ENCODE peak calls at places on chromosomes 6 and 20, in nine cellular contexts. One of them, this sample, is unnamed.

GRCh38 chr20:1893721-1894470 is 1.3 kb upstream of the SIRPA start:
- DNase-seq in B cell: no peak
- DNase-seq in AG04450: no peak
- DNase-seq in psoas muscle: no peak
- DNase-seq in bronchial epithelial cell: no peak
- DNase-seq in pancreas: no peak
- DNase-seq in PC-9: no peak
- DNase-seq in K562: no peak
- DNase-seq in uterus: peak
- DNase-seq in this sample: no peak

GRCh38 chr6:166423781-166424180 is 41.0 kb upstream of the MPC1 start:
- DNase-seq in K562: no peak
- DNase-seq in psoas muscle: no peak
- DNase-seq in B cell: no peak
- DNase-seq in PC-9: no peak
- DNase-seq in AG04450: no peak
- DNase-seq in bronchial epithelial cell: no peak
- DNase-seq in pancreas: no peak
- DNase-seq in uterus: no peak
- DNase-seq in this sample: no peak

GRCh38 chr6:68159433-68159832 is 475.6 kb upstream of the ADGRB3 start:
- DNase-seq in PC-9: no peak
- DNase-seq in psoas muscle: no peak
- DNase-seq in uterus: no peak
- DNase-seq in pancreas: no peak
- DNase-seq in K562: no peak
- DNase-seq in bronchial epithelial cell: no peak
- DNase-seq in B cell: no peak
- DNase-seq in AG04450: no peak
- DNase-seq in this sample: no peak

GRCh38 chr6:157077251-157077650 is 246.1 kb downstream of the TMEM242 start:
- DNase-seq in uterus: no peak
- DNase-seq in K562: no peak
- DNase-seq in PC-9: no peak
- DNase-seq in B cell: no peak
- DNase-seq in bronchial epithelial cell: no peak
- DNase-seq in psoas muscle: no peak
- DNase-seq in pancreas: no peak
- DNase-seq in AG04450: no peak
- DNase-seq in this sample: no peak

GRCh38 chr6:148972481-148972880 is 225.7 kb downstream of the UST start:
- DNase-seq in pancreas: peak
- DNase-seq in bronchial epithelial cell: peak
- DNase-seq in B cell: peak
- DNase-seq in AG04450: no peak
- DNase-seq in PC-9: peak
- DNase-seq in psoas muscle: peak
- DNase-seq in K562: peak
- DNase-seq in uterus: no peak
- DNase-seq in this sample: peak

GRCh38 chr20:53183181-53183580 is 211.0 kb downstream of the TSHZ2 start:
- DNase-seq in bronchial epithelial cell: no peak
- DNase-seq in uterus: no peak
- DNase-seq in pancreas: no peak
- DNase-seq in K562: no peak
- DNase-seq in psoas muscle: no peak
- DNase-seq in PC-9: no peak
- DNase-seq in B cell: no peak
- DNase-seq in AG04450: no peak
- DNase-seq in this sample: no peak

GRCh38 chr6:89575562-89575960 is 63.0 kb downstream of the LYRM2 start:
- DNase-seq in B cell: no peak
- DNase-seq in K562: no peak
- DNase-seq in pancreas: no peak
- DNase-seq in AG04450: no peak
- DNase-seq in uterus: no peak
- DNase-seq in psoas muscle: no peak
- DNase-seq in PC-9: no peak
- DNase-seq in bronchial epithelial cell: no peak
- DNase-seq in this sample: no peak

GRCh38 chr20:38601216-38602184 is at the start of gene ARHGAP40:
- DNase-seq in K562: peak
- DNase-seq in pancreas: no peak
- DNase-seq in psoas muscle: no peak
- DNase-seq in AG04450: no peak
- DNase-seq in PC-9: peak
- DNase-seq in B cell: no peak
- DNase-seq in uterus: no peak
- DNase-seq in bronchial epithelial cell: peak
- DNase-seq in this sample: peak

GRCh38 chr6:78253618-78254017 is 600.8 kb downstream of the MEI4 start:
- DNase-seq in PC-9: no peak
- DNase-seq in psoas muscle: no peak
- DNase-seq in K562: no peak
- DNase-seq in AG04450: no peak
- DNase-seq in pancreas: no peak
- DNase-seq in B cell: no peak
- DNase-seq in bronchial epithelial cell: no peak
- DNase-seq in uterus: no peak
- DNase-seq in this sample: no peak

GRCh38 chr6:63598001-63598250 is 25.6 kb downstream of the LOC128125822 start:
- DNase-seq in uterus: no peak
- DNase-seq in AG04450: no peak
- DNase-seq in bronchial epithelial cell: no peak
- DNase-seq in PC-9: no peak
- DNase-seq in pancreas: no peak
- DNase-seq in K562: no peak
- DNase-seq in psoas muscle: no peak
- DNase-seq in B cell: no peak
- DNase-seq in this sample: no peak

GRCh38 chr6:31175961-31176360 is 5.5 kb upstream of the POU5F1 start:
- DNase-seq in pancreas: no peak
- DNase-seq in PC-9: no peak
- DNase-seq in uterus: no peak
- DNase-seq in K562: peak
- DNase-seq in bronchial epithelial cell: no peak
- DNase-seq in AG04450: no peak
- DNase-seq in B cell: no peak
- DNase-seq in psoas muscle: no peak
- DNase-seq in this sample: no peak

GRCh38 chr20:34750484-34750883 is 46.3 kb downstream of the TP53INP2 start:
- DNase-seq in psoas muscle: no peak
- DNase-seq in PC-9: no peak
- DNase-seq in pancreas: no peak
- DNase-seq in bronchial epithelial cell: no peak
- DNase-seq in AG04450: peak
- DNase-seq in uterus: no peak
- DNase-seq in B cell: no peak
- DNase-seq in K562: no peak
- DNase-seq in this sample: no peak

GRCh38 chr20:58069796-58070663 is 158.4 kb downstream of the ANKRD60 start:
- DNase-seq in K562: no peak
- DNase-seq in AG04450: no peak
- DNase-seq in pancreas: no peak
- DNase-seq in psoas muscle: no peak
- DNase-seq in bronchial epithelial cell: no peak
- DNase-seq in uterus: no peak
- DNase-seq in B cell: no peak
- DNase-seq in PC-9: no peak
- DNase-seq in this sample: no peak

DNA sequence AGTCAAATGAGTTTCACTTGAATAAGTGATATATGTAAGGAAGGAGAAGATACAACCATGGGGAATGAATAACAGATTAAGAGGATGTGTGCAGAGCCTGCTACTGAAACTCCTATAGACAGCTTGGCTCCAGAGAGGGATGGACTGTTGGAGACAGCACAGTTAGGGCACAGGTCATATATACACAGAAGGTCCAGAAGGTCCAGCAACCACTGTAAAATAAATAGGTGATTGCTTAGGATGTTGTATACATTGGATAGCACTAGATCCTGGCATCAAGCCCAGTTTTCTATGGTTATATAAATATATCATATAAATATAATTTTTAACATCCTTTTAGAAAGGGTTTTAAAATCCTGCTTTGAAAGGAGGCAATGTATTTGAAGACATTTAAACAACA is 20.9 kb upstream of the LCA5 start:
- DNase-seq in AG04450: no peak
- DNase-seq in bronchial epithelial cell: no peak
- DNase-seq in pancreas: no peak
- DNase-seq in psoas muscle: no peak
- DNase-seq in K562: no peak
- DNase-seq in uterus: no peak
- DNase-seq in PC-9: no peak
- DNase-seq in B cell: no peak
- DNase-seq in this sample: no peak
- TF ChIP-seq CTCF in AG04450: no peak
- TF ChIP-seq CTCF in bronchial epithelial cell: no peak
- TF ChIP-seq CTCF in pancreas: no peak
- TF ChIP-seq CTCF in psoas muscle: no peak
- TF ChIP-seq CTCF in K562: no peak
- TF ChIP-seq CTCF in uterus: no peak
- TF ChIP-seq CTCF in PC-9: no peak
- TF ChIP-seq CTCF in B cell: no peak
- TF ChIP-seq CTCF in this sample: no peak

GRCh38 chr6:111581957-111582356 is 23.7 kb downstream of the TRAF3IP2 start:
- DNase-seq in AG04450: no peak
- DNase-seq in uterus: no peak
- DNase-seq in PC-9: no peak
- DNase-seq in pancreas: no peak
- DNase-seq in K562: no peak
- DNase-seq in bronchial epithelial cell: no peak
- DNase-seq in psoas muscle: no peak
- DNase-seq in B cell: no peak
- DNase-seq in this sample: no peak

GRCh38 chr6:111580401-111580800 is 25.3 kb downstream of the TRAF3IP2 start:
- DNase-seq in PC-9: no peak
- DNase-seq in B cell: no peak
- DNase-seq in pancreas: no peak
- DNase-seq in bronchial epithelial cell: no peak
- DNase-seq in AG04450: no peak
- DNase-seq in psoas muscle: no peak
- DNase-seq in uterus: no peak
- DNase-seq in K562: no peak
- DNase-seq in this sample: no peak

GRCh38 chr6:111579816-111580215 is 25.9 kb downstream of the TRAF3IP2 start:
- DNase-seq in B cell: no peak
- DNase-seq in PC-9: no peak
- DNase-seq in AG04450: no peak
- DNase-seq in K562: no peak
- DNase-seq in pancreas: no peak
- DNase-seq in bronchial epithelial cell: no peak
- DNase-seq in psoas muscle: no peak
- DNase-seq in uterus: no peak
- DNase-seq in this sample: no peak

GRCh38 chr6:111583221-111583620 is 22.5 kb downstream of the TRAF3IP2 start:
- DNase-seq in B cell: no peak
- DNase-seq in pancreas: no peak
- DNase-seq in AG04450: no peak
- DNase-seq in uterus: no peak
- DNase-seq in K562: no peak
- DNase-seq in bronchial epithelial cell: no peak
- DNase-seq in PC-9: no peak
- DNase-seq in psoas muscle: no peak
- DNase-seq in this sample: no peak

GRCh38 chr6:111580826-111581505 is 24.7 kb downstream of the TRAF3IP2 start:
- DNase-seq in PC-9: no peak
- DNase-seq in pancreas: no peak
- DNase-seq in AG04450: no peak
- DNase-seq in B cell: no peak
- DNase-seq in K562: no peak
- DNase-seq in uterus: no peak
- DNase-seq in psoas muscle: peak
- DNase-seq in bronchial epithelial cell: no peak
- DNase-seq in this sample: no peak
- TF ChIP-seq CTCF in PC-9: no peak
- TF ChIP-seq CTCF in pancreas: no peak
- TF ChIP-seq CTCF in AG04450: no peak
- TF ChIP-seq CTCF in B cell: no peak
- TF ChIP-seq CTCF in K562: peak
- TF ChIP-seq CTCF in uterus: no peak
- TF ChIP-seq CTCF in psoas muscle: no peak
- TF ChIP-seq CTCF in bronchial epithelial cell: peak
- TF ChIP-seq CTCF in this sample: no peak

GRCh38 chr20:46324960-46325703 is 16.8 kb upstream of the CDH22 start:
- DNase-seq in bronchial epithelial cell: peak
- DNase-seq in psoas muscle: no peak
- DNase-seq in K562: peak
- DNase-seq in pancreas: no peak
- DNase-seq in PC-9: no peak
- DNase-seq in B cell: no peak
- DNase-seq in uterus: no peak
- DNase-seq in AG04450: no peak
- DNase-seq in this sample: peak
- TF ChIP-seq CTCF in bronchial epithelial cell: peak
- TF ChIP-seq CTCF in psoas muscle: no peak
- TF ChIP-seq CTCF in K562: peak
- TF ChIP-seq CTCF in pancreas: no peak
- TF ChIP-seq CTCF in PC-9: peak
- TF ChIP-seq CTCF in B cell: no peak
- TF ChIP-seq CTCF in uterus: no peak
- TF ChIP-seq CTCF in AG04450: peak
- TF ChIP-seq CTCF in this sample: no peak

GRCh38 chr6:169158750-169159149 is 94.9 kb downstream of the THBS2 start:
- DNase-seq in pancreas: no peak
- DNase-seq in bronchial epithelial cell: no peak
- DNase-seq in psoas muscle: no peak
- DNase-seq in uterus: no peak
- DNase-seq in B cell: no peak
- DNase-seq in PC-9: no peak
- DNase-seq in AG04450: no peak
- DNase-seq in K562: no peak
- DNase-seq in this sample: no peak
- TF ChIP-seq CTCF in pancreas: no peak
- TF ChIP-seq CTCF in bronchial epithelial cell: no peak
- TF ChIP-seq CTCF in psoas muscle: no peak
- TF ChIP-seq CTCF in uterus: no peak
- TF ChIP-seq CTCF in B cell: no peak
- TF ChIP-seq CTCF in PC-9: no peak
- TF ChIP-seq CTCF in AG04450: peak
- TF ChIP-seq CTCF in K562: no peak
- TF ChIP-seq CTCF in this sample: no peak

GRCh38 chr6:7262746-7263335 is 50.2 kb downstream of the SSR1 start:
- DNase-seq in AG04450: no peak
- DNase-seq in PC-9: no peak
- DNase-seq in uterus: no peak
- DNase-seq in K562: no peak
- DNase-seq in B cell: no peak
- DNase-seq in psoas muscle: no peak
- DNase-seq in pancreas: no peak
- DNase-seq in bronchial epithelial cell: no peak
- DNase-seq in this sample: no peak
- TF ChIP-seq CTCF in AG04450: no peak
- TF ChIP-seq CTCF in PC-9: no peak
- TF ChIP-seq CTCF in uterus: no peak
- TF ChIP-seq CTCF in K562: no peak
- TF ChIP-seq CTCF in B cell: no peak
- TF ChIP-seq CTCF in psoas muscle: no peak
- TF ChIP-seq CTCF in pancreas: no peak
- TF ChIP-seq CTCF in bronchial epithelial cell: no peak
- TF ChIP-seq CTCF in this sample: no peak

This sample was measured in endothelial cell.